ENCODE peak calls at places on chromosomes 4 and X, in ten cellular contexts. Q, H, V, I, N, P, K, C, E and M are unnamed samples. For H3K4me1, the result is how much of the 10 kb centered on the place peaks cover.

GRCh38 chr4:5024673-5025072 is 5.4 kb upstream of the CYTL1 start:
- DNase-seq in Q (peak), H (no peak), V (no peak), I (no peak), N (peak), P (no peak), K (no peak), C (no peak), E (no peak), M (no peak)

GRCh38 chrX:51955200-51955599 is 61.8 kb downstream of the MAGED1 start:
- DNase-seq in Q (no peak), H (no peak), V (no peak), I (no peak), N (no peak), P (peak), K (no peak), C (no peak), E (no peak), M (no peak)

GRCh38 chrX:40154229-40154852 is 56.6 kb upstream of the BCOR start:
- DNase-seq in Q (no peak), H (peak), V (no peak), I (peak), N (peak), P (peak), K (no peak), C (no peak), E (no peak), M (peak)

GRCh38 chrX:758917-759316 is 128.3 kb downstream of the SHOX start:
- DNase-seq in Q (no peak), H (no peak), V (no peak), I (no peak), N (no peak), P (no peak), K (no peak), C (no peak), E (no peak), M (no peak)

GRCh38 chr4:83974111-83974789 is 438.3 kb downstream of the GPAT3 start:
- DNase-seq in Q (no peak), H (no peak), V (no peak), I (no peak), N (no peak), P (peak), K (no peak), C (no peak), E (no peak), M (no peak)

GRCh38 chr4:16544251-16544721 is 318.0 kb upstream of the TAPT1 start:
- DNase-seq in Q (peak), H (no peak), V (no peak), I (no peak), N (peak), P (no peak), K (no peak), C (no peak), E (peak), M (no peak)

GRCh38 chr4:38743866-38744265 is 38.9 kb downstream of the TLR10 start:
- DNase-seq in Q (no peak), H (no peak), V (no peak), I (no peak), N (no peak), P (no peak), K (no peak), C (no peak), E (no peak), M (no peak)

GRCh38 chr4:46931981-46932380 is 22.9 kb upstream of the COX7B2 start:
- DNase-seq in Q (no peak), H (no peak), V (no peak), I (peak), N (peak), P (peak), K (peak), C (no peak), E (no peak), M (peak)

GRCh38 chr4:102339018-102339417 is 6.3 kb downstream of the SLC39A8 start:
- DNase-seq in Q (no peak), H (no peak), V (no peak), I (no peak), N (no peak), P (peak), K (no peak), C (no peak), E (no peak), M (no peak)

GRCh38 chr4:93710101-93710846 is 118.3 kb upstream of the ATOH1 start:
- DNase-seq in Q (no peak), H (peak), V (peak), I (peak), N (peak), P (peak), K (no peak), C (no peak), E (no peak), M (peak)

GRCh38 chrX:113133316-113133715 is 292.7 kb upstream of the AMOT start:
- DNase-seq in Q (no peak), H (no peak), V (no peak), I (no peak), N (no peak), P (no peak), K (no peak), C (no peak), E (no peak), M (no peak)

GRCh38 chrX:37802028-37802427 is 22.2 kb downstream of the CYBB start:
- DNase-seq in Q (no peak), H (no peak), V (no peak), I (no peak), N (no peak), P (no peak), K (peak), C (no peak), E (no peak), M (no peak)

GRCh38 chr4:16120720-16121119 is 36.9 kb upstream of the PROM1 start:
- DNase-seq in Q (no peak), H (no peak), V (no peak), I (no peak), N (peak), P (no peak), K (no peak), C (no peak), E (no peak), M (no peak)

GRCh38 chrX:39011454-39012204 is 210.4 kb downstream of the MID1IP1 start:
- DNase-seq in Q (peak), H (no peak), V (no peak), I (no peak), N (peak), P (peak), K (peak), C (no peak), E (no peak), M (no peak)

GRCh38 chrX:41984628-41985027 is 61.3 kb upstream of the CASK start:
- DNase-seq in Q (no peak), H (no peak), V (peak), I (no peak), N (peak), P (peak), K (peak), C (no peak), E (no peak), M (no peak)

GRCh38 chrX:38335382-38335781 is 8.1 kb upstream of the RPGR start:
- DNase-seq in Q (no peak), H (peak), V (no peak), I (no peak), N (no peak), P (no peak), K (no peak), C (no peak), E (no peak), M (peak)

GRCh38 chr4:22869235-22869634 is 176.5 kb downstream of the GBA3 start:
- DNase-seq in Q (no peak), H (no peak), V (no peak), I (no peak), N (no peak), P (no peak), K (no peak), C (no peak), E (no peak), M (no peak)

GRCh38 chr4:180866933-180867643 is 1376.1 kb upstream of the TENM3 start:
- DNase-seq in Q (no peak), H (no peak), V (no peak), I (no peak), N (no peak), P (no peak), K (no peak), C (no peak), E (no peak), M (no peak)

GRCh38 chr4:57370691-57371090 is 260.5 kb upstream of the IGFBP7 start:
- DNase-seq in Q (no peak), H (no peak), V (no peak), I (no peak), N (no peak), P (peak), K (peak), C (no peak), E (no peak), M (no peak)

GRCh38 chrX:53071604-53072417 is 10.4 kb upstream of the TSPYL2 start:
- DNase-seq in Q (peak), H (peak), V (peak), I (peak), N (peak), P (peak), K (peak), C (no peak), E (peak), M (peak)

GRCh38 chr4:180150818-180151217 is 2092.4 kb upstream of the TENM3 start:
- DNase-seq in Q (no peak), H (peak), V (peak), I (no peak), N (no peak), P (peak), K (no peak), C (no peak), E (no peak), M (peak)

GRCh38 chrX:154378059-154378798 is 866 bp upstream of the EMD start:
- DNase-seq in Q (peak), H (peak), V (no peak), I (no peak), N (peak), P (peak), K (no peak), C (no peak), E (peak), M (peak)

GRCh38 chr4:146446555-146446954 is 75.2 kb downstream of the SLC10A7 start:
- DNase-seq in Q (no peak), H (no peak), V (no peak), I (no peak), N (no peak), P (no peak), K (no peak), C (no peak), E (no peak), M (no peak)

GRCh38 chr4:82519072-82519471 is 42.7 kb downstream of the TMEM150C start:
- DNase-seq in Q (no peak), H (no peak), V (no peak), I (no peak), N (no peak), P (peak), K (peak), C (no peak), E (no peak), M (no peak)

GRCh38 chr4:153079824-153080486 is 124.3 kb upstream of the TRIM2 start:
- DNase-seq in Q (no peak), H (no peak), V (no peak), I (no peak), N (no peak), P (no peak), K (no peak), C (no peak), E (no peak), M (peak)

GRCh38 chr4:19455850-19456602 is 795.7 kb upstream of the SLIT2 start:
- DNase-seq in Q (no peak), H (no peak), V (peak), I (no peak), N (no peak), P (peak), K (no peak), C (no peak), E (no peak), M (no peak)

GRCh38 chrX:148593146-148593545 is 92.7 kb downstream of the AFF2 start:
- DNase-seq in Q (no peak), H (no peak), V (no peak), I (no peak), N (no peak), P (no peak), K (no peak), C (no peak), E (no peak), M (no peak)

GRCh38 chrX:150165776-150166610 is 197.1 kb upstream of the MAMLD1 start:
- DNase-seq in Q (no peak), H (no peak), V (no peak), I (no peak), N (no peak), P (no peak), K (peak), C (no peak), E (no peak), M (no peak)

GRCh38 chrX:15567886-15568616 is 32.7 kb downstream of the ACE2 start:
- DNase-seq in Q (no peak), H (no peak), V (no peak), I (no peak), N (no peak), P (peak), K (no peak), C (no peak), E (no peak), M (no peak)

GRCh38 chrX:15566244-15566643 is 34.5 kb downstream of the ACE2 start:
- DNase-seq in Q (no peak), H (no peak), V (no peak), I (no peak), N (no peak), P (peak), K (no peak), C (no peak), E (no peak), M (no peak)

GRCh38 chrX:15567267-15567666 is 33.5 kb downstream of the ACE2 start:
- DNase-seq in Q (no peak), H (no peak), V (no peak), I (no peak), N (no peak), P (no peak), K (no peak), C (no peak), E (no peak), M (no peak)

GRCh38 chrX:15563056-15563455 is 37.7 kb downstream of the ACE2 start:
- DNase-seq in Q (no peak), H (no peak), V (no peak), I (no peak), N (peak), P (no peak), K (no peak), C (no peak), E (no peak), M (no peak)

GRCh38 chrX:15564981-15565579 is 35.7 kb downstream of the ACE2 start:
- DNase-seq in Q (peak), H (peak), V (peak), I (peak), N (peak), P (peak), K (peak), C (peak), E (peak), M (peak)
- TF ChIP-seq CTCF in Q (peak), H (peak), V (peak), I (peak), N (peak), P (peak), K (peak), C (no peak), E (peak), M (peak)

GRCh38 chr4:790466-790820 is 35.5 kb downstream of the CPLX1 start:
- DNase-seq in Q (no peak), H (no peak), V (no peak), I (no peak), N (no peak), P (no peak), K (no peak), C (no peak), E (peak), M (no peak)

GRCh38 chr4:788636-789297 is 37.2 kb downstream of the CPLX1 start:
- DNase-seq in Q (no peak), H (peak), V (no peak), I (no peak), N (peak), P (no peak), K (no peak), C (peak), E (peak), M (no peak)

GRCh38 chr4:788006-788635 is 37.8 kb downstream of the CPLX1 start:
- DNase-seq in Q (no peak), H (no peak), V (no peak), I (no peak), N (no peak), P (no peak), K (no peak), C (no peak), E (peak), M (no peak)

GRCh38 chr4:791201-791865 is 34.6 kb downstream of the CPLX1 start:
- DNase-seq in Q (no peak), H (no peak), V (no peak), I (no peak), N (no peak), P (no peak), K (no peak), C (no peak), E (peak), M (no peak)

DNA sequence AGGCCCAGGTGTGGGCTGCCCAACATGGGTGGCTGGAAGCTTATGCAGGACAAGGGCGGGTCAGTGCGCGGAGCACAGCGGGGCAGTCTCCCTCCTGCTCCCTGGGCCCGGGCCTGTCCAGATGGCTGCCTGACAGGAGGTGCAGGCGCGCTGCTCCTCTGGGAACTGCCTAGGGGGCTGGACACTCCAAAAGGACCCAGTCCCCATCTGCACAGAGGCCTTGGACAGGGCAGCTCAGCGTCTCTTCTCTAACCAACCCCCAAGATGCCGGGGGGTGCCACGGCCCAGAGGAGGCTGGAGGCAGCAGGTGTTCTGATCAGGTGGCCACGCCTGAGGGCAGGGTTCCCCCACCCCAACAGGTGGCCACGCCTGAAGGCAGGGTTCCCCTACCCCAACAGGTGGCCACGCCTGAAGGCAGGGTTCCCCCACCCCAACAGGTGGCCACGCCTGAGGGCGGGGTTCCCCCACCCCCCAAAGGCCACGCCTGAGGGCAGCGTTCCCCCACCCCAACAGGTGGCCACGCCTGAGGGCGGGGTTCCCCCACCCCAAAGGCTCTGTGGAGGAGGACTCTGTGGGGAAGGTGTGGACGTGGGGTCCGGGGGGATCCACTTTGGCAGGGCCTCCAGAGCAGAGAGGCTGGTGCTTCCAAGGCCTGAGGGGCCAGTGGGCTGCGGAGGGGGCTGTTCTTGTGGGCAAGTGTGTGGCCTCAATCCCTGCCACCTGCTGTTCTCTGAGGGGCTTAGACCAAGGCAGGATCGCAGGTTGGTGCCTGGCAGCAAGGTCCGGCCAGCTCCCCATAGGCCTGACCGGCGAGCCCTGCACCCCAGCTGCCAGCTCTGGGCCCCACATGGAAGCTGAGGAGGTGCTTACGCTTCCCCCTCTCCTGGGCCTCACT is 36.1 kb downstream of the CPLX1 start:
- DNase-seq in Q (no peak), H (peak), V (no peak), I (no peak), N (peak), P (no peak), K (no peak), C (no peak), E (peak), M (no peak)
- H3K4me1 ChIP-seq in Q (under half), H (under half), V (under half), I (under half), N (under half), P (under half), K (under half), C (under half), E (under half), M (under half)

DNA sequence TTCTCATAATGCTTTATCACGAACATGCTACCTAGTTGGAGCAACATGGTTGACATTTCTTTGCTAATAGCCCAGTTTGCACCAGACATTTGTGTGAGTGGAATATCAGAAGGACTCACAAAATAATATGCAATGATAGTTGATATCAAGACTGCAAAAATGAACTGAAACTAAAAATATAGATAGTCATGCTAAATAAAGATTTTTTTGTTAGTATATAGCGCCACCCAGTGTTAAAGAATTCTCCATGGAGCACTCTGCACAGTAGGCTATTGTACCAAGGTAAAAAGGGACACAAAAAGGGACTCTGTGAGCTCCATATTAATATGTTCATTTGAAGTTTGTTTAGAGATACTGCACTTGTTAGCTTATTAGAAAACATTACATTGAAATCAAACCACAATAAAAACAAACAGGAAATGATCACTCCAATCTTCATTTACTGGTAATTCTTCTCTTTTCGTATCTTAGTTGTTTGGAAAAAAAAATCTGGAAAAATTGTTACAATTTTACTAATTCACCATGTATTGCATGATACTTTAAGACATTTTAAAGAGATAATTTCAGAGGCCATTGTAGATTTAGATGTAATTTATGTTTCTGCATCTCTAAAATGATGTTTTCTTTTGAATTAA is 1509.6 kb downstream of the ADGRL3 start:
- DNase-seq in Q (no peak), H (peak), V (no peak), I (peak), N (no peak), P (peak), K (peak), C (no peak), E (no peak), M (peak)
- TF ChIP-seq CTCF in Q (peak), H (peak), V (no peak), I (peak), N (peak), P (peak), K (peak), C (no peak), E (peak), M (peak)

DNA sequence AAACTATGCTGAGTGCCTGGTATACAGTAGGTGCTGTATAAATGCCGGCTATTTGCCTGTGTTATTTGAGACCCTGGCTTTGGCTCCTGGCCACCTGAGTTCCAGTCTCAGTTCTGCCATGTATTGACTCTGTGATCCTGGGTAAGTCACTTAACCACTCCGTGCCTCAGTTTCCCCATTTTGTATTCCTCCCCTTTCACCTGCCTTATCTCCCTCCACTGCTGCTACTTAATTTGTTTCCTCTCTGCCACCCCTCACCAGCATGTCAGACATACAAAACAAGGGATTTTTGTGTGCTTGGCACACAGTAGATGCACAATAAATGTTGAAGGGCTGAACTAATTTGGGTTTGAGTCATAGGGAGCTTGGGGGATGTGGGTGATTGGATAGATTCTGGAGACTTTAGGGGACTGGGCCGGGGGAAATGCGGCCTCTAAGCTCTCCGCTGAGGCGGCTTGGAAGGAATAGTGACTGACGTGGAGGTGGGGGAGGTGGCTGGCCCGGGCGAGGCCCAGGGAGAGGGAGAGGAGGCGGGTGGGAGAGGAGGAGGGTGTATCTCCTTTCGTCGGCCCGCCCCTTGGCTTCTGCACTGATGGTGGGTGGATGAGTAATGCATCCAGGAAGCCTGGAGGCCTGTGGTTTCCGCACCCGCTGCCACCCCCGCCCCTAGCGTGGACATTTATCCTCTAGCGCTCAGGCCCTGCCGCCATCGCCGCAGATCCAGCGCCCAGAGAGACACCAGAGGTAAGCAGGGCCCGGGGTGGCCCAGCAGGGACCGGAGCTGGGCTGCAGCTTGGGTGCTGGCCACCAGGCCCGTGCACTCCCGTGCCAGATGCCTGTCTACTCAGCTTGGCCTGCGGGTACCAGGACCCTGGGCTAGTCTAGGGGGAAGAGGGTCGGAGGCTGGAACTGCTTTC is at the start of gene TIMP1:
- DNase-seq in Q (peak), H (peak), V (peak), I (peak), N (peak), P (peak), K (peak), C (peak), E (peak), M (peak)
- H3K4me1 ChIP-seq in Q (under half), H (under half), V (under half), I (under half), N (under half), P (under half), K (under half), C (under half), E (under half), M (under half)